ENCODE peak calls at places on chromosomes 3 and 15, in four cellular contexts. B is sigmoid colon, E is HCT116, U is H1. L is an unnamed sample.

GRCh38 chr3:22189616-22190015 is 438.6 kb upstream of the ZNF385D start:
- DNase-seq in B (no peak), E (no peak), U (no peak), L (no peak)

GRCh38 chr3:23078735-23079134 is 124.4 kb upstream of the UBE2E2 start:
- DNase-seq in B (no peak), E (no peak), U (no peak), L (no peak)

GRCh38 chr3:189320511-189320910 is 148.7 kb downstream of the TPRG1 start:
- DNase-seq in B (no peak), E (no peak), U (no peak), L (no peak)

GRCh38 chr15:85137507-85138175 is 156.0 kb downstream of the PDE8A start:
- DNase-seq in B (no peak), E (no peak), U (no peak), L (no peak)

GRCh38 chr15:45646220-45646619 is 11.4 kb downstream of the SQOR start:
- DNase-seq in B (no peak), E (no peak), U (no peak), L (no peak)

GRCh38 chr3:49563766-49564165 is 9.5 kb downstream of the BSN start:
- DNase-seq in B (no peak), E (no peak), U (no peak), L (no peak)

GRCh38 chr15:41416162-41416741 is 643 bp upstream of the RTF1 start:
- DNase-seq in B (no peak), E (no peak), U (no peak), L (peak)

GRCh38 chr3:113678773-113679172 is 17.7 kb downstream of the USF3 start:
- DNase-seq in B (no peak), E (no peak), U (peak), L (no peak)

GRCh38 chr3:68009865-68010264 is 355.5 kb upstream of the SUCLG2 start:
- DNase-seq in B (no peak), E (no peak), U (no peak), L (no peak)

GRCh38 chr3:138367912-138368311 is 19.5 kb downstream of the MRAS start:
- DNase-seq in B (peak), E (no peak), U (no peak), L (no peak)

GRCh38 chr3:160981217-160981938 is 123.8 kb downstream of the B3GALNT1 start:
- DNase-seq in B (no peak), E (no peak), U (no peak), L (no peak)

GRCh38 chr3:60579734-60580133 is 671.5 kb downstream of the FHIT start:
- DNase-seq in B (no peak), E (no peak), U (no peak), L (no peak)

GRCh38 chr3:33779751-33780150 is 18.7 kb upstream of the PDCD6IP start:
- DNase-seq in B (no peak), E (no peak), U (no peak), L (no peak)

GRCh38 chr15:81941479-81941878 is 104.3 kb downstream of the MEX3B start:
- DNase-seq in B (no peak), E (no peak), U (no peak), L (no peak)
- TF ChIP-seq POLR2AphosphoS5 in B (no peak), E (no peak), U (no peak), L (no peak)

GRCh38 chr3:39804951-39805350 is 4.5 kb upstream of the MYRIP start:
- DNase-seq in B (no peak), E (no peak), U (no peak), L (no peak)

GRCh38 chr3:39806820-39807219 is 2.6 kb upstream of the MYRIP start:
- DNase-seq in B (no peak), E (no peak), U (no peak), L (no peak)

GRCh38 chr3:39803956-39804355 is 5.5 kb upstream of the MYRIP start:
- DNase-seq in B (no peak), E (no peak), U (no peak), L (no peak)

GRCh38 chr3:39808467-39809180 is 785 bp upstream of the MYRIP start:
- DNase-seq in B (no peak), E (no peak), U (peak), L (no peak)

GRCh38 chr3:39805650-39806049 is 3.8 kb upstream of the MYRIP start:
- DNase-seq in B (no peak), E (no peak), U (no peak), L (no peak)
- TF ChIP-seq POLR2AphosphoS5 in B (no peak), E (no peak), U (no peak), L (no peak)

DNA sequence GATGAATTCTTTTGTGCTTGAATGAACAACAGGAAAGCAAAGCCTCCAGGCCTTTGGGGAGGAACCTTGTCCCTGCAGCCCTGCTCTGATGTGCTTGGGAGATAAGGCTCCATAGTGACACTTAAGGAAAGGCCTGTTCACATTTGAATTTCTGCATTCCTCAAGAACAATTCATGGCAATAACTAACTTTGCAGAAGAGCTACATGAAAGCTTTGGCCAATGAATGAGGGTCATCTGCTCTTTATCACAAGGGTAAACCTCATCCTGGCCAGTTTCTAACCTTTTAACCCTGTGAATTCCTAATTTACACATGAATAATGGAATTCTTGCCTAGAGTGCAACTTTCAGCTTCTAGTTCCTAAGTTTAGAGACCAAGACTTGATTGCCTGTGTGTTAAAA is 5.6 kb downstream of the PRTG start:
- DNase-seq in B (no peak), E (no peak), U (no peak), L (no peak)
- TF ChIP-seq POLR2AphosphoS5 in B (no peak), E (no peak), U (peak), L (no peak)

GRCh38 chr15:68781209-68781608 is 39.5 kb downstream of the ANP32A start:
- DNase-seq in B (no peak), E (no peak), U (no peak), L (no peak)

GRCh38 chr15:68782589-68783161 is 38.0 kb downstream of the ANP32A start:
- DNase-seq in B (no peak), E (no peak), U (no peak), L (no peak)

GRCh38 chr15:68784206-68784605 is 36.5 kb downstream of the ANP32A start:
- DNase-seq in B (no peak), E (no peak), U (no peak), L (no peak)

GRCh38 chr15:68783226-68784054 is 37.3 kb downstream of the ANP32A start:
- DNase-seq in B (peak), E (peak), U (peak), L (peak)

DNA sequence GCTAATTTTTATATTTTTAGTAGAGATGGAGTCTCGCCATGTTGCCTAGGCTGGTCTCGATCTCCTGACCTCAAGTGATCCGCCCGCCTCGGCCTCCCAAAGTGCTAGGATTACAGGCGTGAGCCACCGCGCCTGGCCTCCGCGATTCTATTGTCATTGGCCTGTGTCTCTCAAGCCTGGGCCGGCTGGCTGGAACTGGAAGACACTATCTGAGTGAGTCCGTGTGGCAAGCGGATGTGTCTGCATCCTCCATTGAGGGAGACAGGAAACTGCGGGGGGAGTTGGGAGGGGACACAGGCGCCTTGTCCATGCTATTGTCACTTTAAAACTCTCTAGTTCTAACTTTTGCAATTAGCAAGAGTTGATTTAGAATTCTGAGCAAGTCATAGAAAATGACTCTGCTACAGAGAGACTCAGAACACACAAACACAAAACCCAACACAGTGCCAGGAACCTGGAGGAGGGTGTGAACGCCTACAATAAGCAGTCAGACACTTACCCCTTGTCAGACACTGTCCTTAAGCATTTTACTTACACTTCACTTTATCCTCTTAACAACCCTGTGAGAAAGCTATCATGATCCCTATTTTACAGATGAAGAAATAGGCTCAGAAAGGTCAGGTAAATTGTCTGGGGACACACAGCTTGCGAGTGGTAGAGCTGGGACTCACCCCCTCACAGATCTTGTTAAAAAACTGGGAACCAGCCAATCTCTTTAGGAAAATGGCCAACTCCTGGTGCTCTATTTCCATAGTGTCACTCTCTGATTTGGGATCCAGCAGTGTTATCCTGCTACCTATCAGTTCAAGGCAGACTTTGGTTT is 38.7 kb downstream of the ANP32A start:
- DNase-seq in B (no peak), E (no peak), U (no peak), L (no peak)
- TF ChIP-seq POLR2AphosphoS5 in B (no peak), E (no peak), U (no peak), L (no peak)

GRCh38 chr15:63054281-63054683 is 11.7 kb downstream of the TPM1 start:
- DNase-seq in B (no peak), E (no peak), U (no peak), L (no peak)
- TF ChIP-seq POLR2AphosphoS5 in B (peak), E (no peak), U (peak), L (no peak)

GRCh38 chr3:13894812-13895154 is 14.9 kb upstream of the WNT7A start:
- DNase-seq in B (no peak), E (no peak), U (no peak), L (no peak)

GRCh38 chr3:13892304-13892703 is 12.4 kb upstream of the WNT7A start:
- DNase-seq in B (no peak), E (no peak), U (no peak), L (no peak)

GRCh38 chr3:13894096-13894811 is 14.4 kb upstream of the WNT7A start:
- DNase-seq in B (no peak), E (no peak), U (no peak), L (no peak)

GRCh38 chr3:13895155-13896105 is 15.6 kb upstream of the WNT7A start:
- DNase-seq in B (peak), E (peak), U (peak), L (peak)

GRCh38 chr3:13896473-13897154 is 16.7 kb upstream of the WNT7A start:
- DNase-seq in B (peak), E (peak), U (peak), L (no peak)
- TF ChIP-seq POLR2AphosphoS5 in B (no peak), E (no peak), U (no peak), L (no peak)

GRCh38 chr3:135966875-135967274 is 1.3 kb downstream of the PPP2R3A start:
- DNase-seq in B (no peak), E (no peak), U (no peak), L (no peak)

GRCh38 chr3:135965129-135965505 is 411 bp upstream of the PPP2R3A start:
- DNase-seq in B (no peak), E (no peak), U (no peak), L (no peak)

GRCh38 chr3:135964160-135964955 is 1.2 kb upstream of the PPP2R3A start:
- DNase-seq in B (no peak), E (no peak), U (no peak), L (no peak)

GRCh38 chr3:135966349-135966695 is 794 bp downstream of the PPP2R3A start:
- DNase-seq in B (no peak), E (no peak), U (no peak), L (no peak)

GRCh38 chr3:135965506-135966348 is at the start of gene PPP2R3A:
- DNase-seq in B (peak), E (peak), U (peak), L (peak)
- TF ChIP-seq POLR2AphosphoS5 in B (peak), E (peak), U (peak), L (no peak)

L was measured in GM12891.